ENCODE peak calls at places on chromosomes 12 and 14, in nine cellular contexts. V, A, U, Y, K, E, Z, P and I are unnamed samples. For H3K4me1, the result is how much of the 10 kb centered on the place peaks cover.

GRCh38 chr12:118302053-118302452 is 70.7 kb downstream of the TAOK3 start:
- DNase-seq in Y (no peak), Z (peak), U (no peak), E (no peak), P (no peak), K (no peak), V (no peak), A (no peak), I (no peak)

GRCh38 chr12:14993537-14994266 is 20.9 kb downstream of the PDE6H start:
- DNase-seq in Z (peak), E (no peak), P (no peak), A (no peak), K (no peak), V (peak), U (no peak), Y (no peak), I (no peak)

GRCh38 chr12:122309564-122310121 is 43.3 kb upstream of the VPS33A start:
- DNase-seq in U (no peak), V (no peak), E (no peak), A (no peak), P (no peak), K (no peak), Y (no peak), Z (no peak), I (no peak)

GRCh38 chr14:103847954-103848719 is 762 bp upstream of the PPP1R13B start:
- DNase-seq in P (no peak), K (no peak), A (no peak), V (no peak), Y (peak), U (peak), E (peak), Z (peak), I (no peak)

GRCh38 chr14:63362305-63362914 is 43.7 kb upstream of the GPHB5 start:
- DNase-seq in A (no peak), U (no peak), K (no peak), Z (no peak), V (no peak), E (peak), Y (no peak), P (peak), I (no peak)

GRCh38 chr12:27780612-27781408 is 774 bp upstream of the MANSC4 start:
- DNase-seq in K (no peak), Y (peak), U (peak), V (peak), P (peak), E (peak), A (no peak), Z (peak), I (peak)

GRCh38 chr12:95083471-95083870 is 10.1 kb upstream of the NR2C1 start:
- DNase-seq in E (no peak), U (no peak), Z (no peak), K (no peak), Y (no peak), P (no peak), V (peak), A (no peak), I (no peak)

GRCh38 chr12:71782007-71782406 is 27.3 kb downstream of the RAB21 start:
- DNase-seq in U (no peak), P (no peak), K (no peak), E (no peak), Z (no peak), V (no peak), Y (no peak), A (no peak), I (no peak)

GRCh38 chr12:111440631-111441030 is 34.9 kb downstream of the SH2B3 start:
- DNase-seq in A (no peak), U (no peak), Z (no peak), Y (no peak), E (no peak), P (no peak), V (no peak), K (no peak), I (no peak)

GRCh38 chr14:95876769-95877490 is at the start of gene TUNAR:
- DNase-seq in Y (no peak), E (no peak), Z (peak), A (no peak), V (no peak), U (no peak), K (no peak), P (peak), I (no peak)

GRCh38 chr14:63573579-63573978 is 30.4 kb upstream of the PPP2R5E start:
- DNase-seq in Z (peak), A (no peak), V (no peak), P (no peak), Y (no peak), U (no peak), K (no peak), E (no peak), I (no peak)

GRCh38 chr14:41899416-41899815 is 292.7 kb downstream of the LRFN5 start:
- DNase-seq in Z (peak), K (no peak), U (no peak), V (peak), E (no peak), A (no peak), P (no peak), Y (no peak), I (no peak)

GRCh38 chr12:42237853-42238239 is 202 bp downstream of the YAF2 start:
- DNase-seq in K (no peak), E (no peak), Y (no peak), P (no peak), A (no peak), Z (peak), V (no peak), U (no peak), I (no peak)
- H3K27ac ChIP-seq in K (peak), E (peak), Y (peak), P (peak), A (peak), Z (peak), V (peak), U (peak), I (peak)

DNA sequence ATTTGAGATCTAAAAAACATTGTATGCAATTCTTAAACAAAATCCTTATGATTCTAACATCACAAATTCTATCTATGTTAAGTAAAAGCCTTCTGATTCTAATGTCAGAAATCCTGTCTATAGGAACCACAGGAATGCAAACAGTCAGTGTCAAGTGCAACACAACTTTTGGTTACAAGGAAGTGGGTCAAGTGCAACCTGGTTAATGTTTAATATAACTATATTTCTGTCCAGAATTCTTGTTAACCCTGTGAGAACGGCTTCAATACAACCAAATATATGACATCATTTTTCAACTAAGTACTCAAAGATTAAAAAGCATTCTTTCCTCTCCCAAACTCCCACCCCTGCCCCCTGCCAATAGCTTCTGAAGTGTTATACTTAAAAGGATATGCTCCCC is 107.9 kb upstream of the PLEKHA5 start:
- DNase-seq in Z (no peak), K (no peak), V (peak), E (no peak), P (no peak), U (no peak), Y (no peak), A (no peak), I (no peak)
- H3K4me1 ChIP-seq in Z (under half), K (under half), V (under half), E (under half), P (under half), U (under half), Y (under half), A (under half), I (under half)

GRCh38 chr14:74301594-74302159 is 1.1 kb downstream of the ABCD4 start:
- DNase-seq in P (no peak), K (no peak), E (no peak), A (no peak), Z (peak), Y (no peak), U (no peak), V (no peak), I (no peak)
- H3K27ac ChIP-seq in P (no peak), K (no peak), E (peak), A (peak), Z (peak), Y (peak), U (peak), V (no peak), I (peak)

GRCh38 chr14:85856430-85856829 is 326.5 kb downstream of the FLRT2 start:
- DNase-seq in V (peak), P (no peak), E (no peak), Z (no peak), U (no peak), A (no peak), Y (no peak), K (no peak), I (no peak)

GRCh38 chr14:85853996-85854526 is 324.1 kb downstream of the FLRT2 start:
- DNase-seq in K (no peak), V (peak), E (no peak), Z (peak), U (no peak), Y (no peak), A (no peak), P (no peak), I (no peak)

GRCh38 chr14:85852900-85853299 is 323.0 kb downstream of the FLRT2 start:
- DNase-seq in P (no peak), A (no peak), Y (no peak), K (no peak), E (no peak), V (peak), Z (no peak), U (no peak), I (no peak)
- H3K4me1 ChIP-seq in P (under half), A (under half), Y (under half), K (under half), E (under half), V (under half), Z (under half), U (under half), I (under half)

GRCh38 chr14:68245146-68246073 is 425.8 kb downstream of the RAD51B start:
- DNase-seq in P (no peak), Y (peak), U (peak), Z (peak), E (no peak), K (no peak), V (peak), A (no peak), I (no peak)
- H3K27ac ChIP-seq in P (no peak), Y (peak), U (peak), Z (no peak), E (peak), K (peak), V (no peak), A (peak), I (peak)

GRCh38 chr14:77612011-77612620 is 4.3 kb downstream of the SPTLC2 start:
- DNase-seq in Y (no peak), A (no peak), K (no peak), E (no peak), Z (peak), P (no peak), U (no peak), V (peak), I (no peak)
- H3K4me1 ChIP-seq in Y (under half), A (under half), K (half or more), E (under half), Z (under half), P (under half), U (under half), V (under half), I (under half)

DNA sequence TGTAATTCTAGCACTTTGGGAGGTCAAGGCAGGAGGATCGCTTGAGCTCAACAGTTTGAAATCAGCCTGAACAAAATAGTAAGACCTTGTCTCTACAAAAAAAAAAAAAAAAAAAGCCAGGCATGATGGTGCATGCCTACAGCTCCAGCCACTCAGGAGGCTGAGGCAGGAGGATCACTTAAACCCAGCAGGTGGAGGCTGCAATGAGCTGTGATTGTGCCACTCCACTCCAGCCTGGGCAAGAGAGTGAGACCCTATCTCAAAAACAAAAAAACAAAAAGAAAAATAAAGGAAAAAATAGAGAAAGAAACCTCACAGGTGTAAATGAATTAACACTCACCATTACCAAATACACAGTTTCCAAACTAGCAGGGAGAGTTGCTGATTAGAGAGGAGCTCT is 34.2 kb upstream of the TUBA1A start:
- DNase-seq in Z (no peak), Y (no peak), V (no peak), K (no peak), U (no peak), P (no peak), A (no peak), E (no peak), I (no peak)
- H3K27ac ChIP-seq in Z (peak), Y (peak), V (peak), K (peak), U (peak), P (peak), A (peak), E (peak), I (peak)

GRCh38 chr14:30982583-30982982 is 42.9 kb upstream of the AP4S1 start:
- DNase-seq in Y (no peak), K (no peak), V (no peak), P (no peak), Z (no peak), U (no peak), A (no peak), E (no peak), I (no peak)

GRCh38 chr14:30974628-30975027 is 50.8 kb upstream of the AP4S1 start:
- DNase-seq in E (no peak), U (no peak), Z (peak), K (no peak), A (no peak), Y (no peak), V (peak), P (no peak), I (no peak)

GRCh38 chr14:30980980-30981379 is 44.5 kb upstream of the AP4S1 start:
- DNase-seq in U (no peak), K (no peak), Z (no peak), V (no peak), Y (no peak), E (no peak), A (no peak), P (no peak), I (no peak)

GRCh38 chr14:30972882-30973582 is 52.4 kb upstream of the AP4S1 start:
- DNase-seq in Y (no peak), Z (no peak), V (no peak), A (no peak), K (no peak), E (no peak), U (no peak), P (no peak), I (no peak)

GRCh38 chr14:30977752-30978151 is 47.7 kb upstream of the AP4S1 start:
- DNase-seq in U (no peak), V (no peak), P (no peak), Y (no peak), A (no peak), E (no peak), Z (no peak), K (no peak), I (no peak)
- H3K4me1 ChIP-seq in U (under half), V (under half), P (under half), Y (under half), A (under half), E (under half), Z (under half), K (under half), I (under half)

DNA sequence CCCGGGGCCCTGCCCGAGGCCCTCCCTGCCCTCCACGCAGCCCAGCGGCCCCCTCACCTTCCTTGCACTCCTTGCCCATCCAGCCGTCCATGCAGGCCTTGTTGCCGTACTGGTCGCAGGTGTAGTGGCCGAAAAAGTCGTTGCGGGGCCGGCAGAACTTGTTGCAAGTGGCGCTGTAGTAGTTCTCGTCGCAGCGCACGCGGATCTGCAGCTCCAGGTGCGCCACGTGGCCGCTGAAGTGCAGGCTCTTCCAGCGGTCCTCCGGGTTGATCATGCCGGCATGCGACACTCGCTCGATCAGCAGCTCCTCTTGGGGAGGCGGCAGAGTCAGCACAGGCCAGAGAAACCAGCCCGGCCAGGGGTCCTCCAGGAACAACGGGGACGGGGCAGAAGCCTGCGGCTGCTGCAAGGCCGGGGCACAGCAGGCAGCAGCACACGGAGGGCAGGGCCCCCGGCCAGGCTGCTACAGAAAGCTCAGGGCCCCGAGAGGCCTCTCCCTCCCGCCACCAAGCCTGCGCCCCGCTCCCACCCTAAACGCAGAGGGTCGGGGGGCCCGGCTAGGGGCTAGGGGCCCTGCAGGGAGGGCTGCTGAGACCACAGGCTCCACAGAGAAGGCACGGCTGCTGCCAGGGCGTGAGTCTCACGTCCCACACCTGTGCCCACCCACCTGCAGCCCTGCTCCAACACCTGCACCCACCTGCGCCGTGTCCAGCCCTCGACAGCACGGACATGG is 12.7 kb downstream of the JAG2 start:
- DNase-seq in Y (no peak), U (no peak), K (no peak), Z (no peak), V (no peak), P (no peak), E (no peak), A (no peak), I (no peak)
- H3K27ac ChIP-seq in Y (no peak), U (no peak), K (no peak), Z (no peak), V (no peak), P (no peak), E (no peak), A (no peak), I (no peak)

DNA sequence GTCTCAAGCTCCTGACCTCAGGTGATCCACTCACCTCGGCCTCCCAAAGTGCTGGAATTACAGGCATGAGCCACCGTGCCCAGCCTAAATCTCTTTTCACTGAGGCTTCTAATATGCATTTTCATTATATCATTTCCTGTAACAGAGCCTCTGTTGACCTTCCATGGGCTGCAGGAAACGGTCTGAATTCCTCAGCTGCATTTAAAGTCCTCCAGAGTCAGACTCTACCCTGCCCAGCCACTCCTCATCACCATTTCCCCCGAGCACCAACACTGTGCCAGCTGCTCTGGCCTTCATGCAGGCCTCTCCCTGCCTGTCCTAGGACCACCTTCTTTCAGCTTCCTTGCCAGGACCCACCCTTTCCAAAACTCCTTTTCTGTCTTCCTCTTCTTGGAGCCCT is 9.8 kb upstream of the NFKBIA start:
- DNase-seq in Z (peak), E (no peak), A (no peak), V (no peak), P (no peak), U (peak), K (no peak), Y (no peak), I (no peak)
- H3K4me1 ChIP-seq in Z (under half), E (under half), A (under half), V (under half), P (under half), U (half or more), K (under half), Y (under half), I (under half)